ENCODE peak calls at places on chromosomes 1 and 21, in four cellular contexts. One of them, this sample, is unnamed.

GRCh38 chr1:213737398-213738040 is 250.3 kb upstream of the PROX1 start:
- DNase-seq in K562: no peak
- DNase-seq in HepG2: peak; percentile 86
- DNase-seq in GM12878: no peak
- DNase-seq in this sample: no peak

GRCh38 chr1:182739545-182739944 is 50.0 kb upstream of the NPL start:
- DNase-seq in K562: peak; percentile 36
- DNase-seq in HepG2: peak; percentile 44
- DNase-seq in GM12878: no peak
- DNase-seq in this sample: no peak

GRCh38 chr1:60866251-60866650 is 216.1 kb upstream of the NFIA start:
- DNase-seq in K562: no peak
- DNase-seq in HepG2: no peak
- DNase-seq in GM12878: no peak
- DNase-seq in this sample: no peak

GRCh38 chr21:45157932-45158331 is 83.6 kb downstream of the ADARB1 start:
- DNase-seq in K562: no peak
- DNase-seq in HepG2: no peak
- DNase-seq in GM12878: no peak
- DNase-seq in this sample: no peak

GRCh38 chr1:181151378-181152326 is 63.2 kb downstream of the IER5 start:
- DNase-seq in K562: peak; percentile 34
- DNase-seq in HepG2: no peak
- DNase-seq in GM12878: no peak
- DNase-seq in this sample: no peak

GRCh38 chr1:5744911-5745431 is 247.3 kb downstream of the NPHP4 start:
- DNase-seq in K562: no peak
- DNase-seq in HepG2: no peak
- DNase-seq in GM12878: no peak
- DNase-seq in this sample: no peak

GRCh38 chr1:111197598-111198289 is 2.7 kb downstream of the DENND2D start:
- DNase-seq in K562: peak; percentile 40
- DNase-seq in HepG2: no peak
- DNase-seq in GM12878: no peak
- DNase-seq in this sample: peak; percentile 43

GRCh38 chr1:117346206-117346928 is 20.9 kb upstream of the MAN1A2 start:
- DNase-seq in K562: no peak
- DNase-seq in HepG2: no peak
- DNase-seq in GM12878: no peak
- DNase-seq in this sample: no peak

GRCh38 chr1:178868700-178869099 is 2.2 kb downstream of the ANGPTL1 start:
- DNase-seq in K562: no peak
- DNase-seq in HepG2: no peak
- DNase-seq in GM12878: no peak
- DNase-seq in this sample: no peak

GRCh38 chr1:246780264-246780663 is 56.1 kb downstream of the SCCPDH start:
- DNase-seq in K562: no peak
- DNase-seq in HepG2: no peak
- DNase-seq in GM12878: no peak
- DNase-seq in this sample: no peak

GRCh38 chr1:168504064-168504837 is 39.5 kb downstream of the XCL2 start:
- DNase-seq in K562: no peak
- DNase-seq in HepG2: no peak
- DNase-seq in GM12878: peak; percentile 60
- DNase-seq in this sample: no peak

GRCh38 chr1:50978852-50979781 is 9.1 kb downstream of the CDKN2C start:
- DNase-seq in K562: peak; percentile 28
- DNase-seq in HepG2: peak; percentile 73
- DNase-seq in GM12878: no peak
- DNase-seq in this sample: peak; percentile 75

GRCh38 chr1:31583995-31584868 is 7.9 kb downstream of the TINAGL1 start:
- DNase-seq in K562: no peak
- DNase-seq in HepG2: peak; percentile 80
- DNase-seq in GM12878: no peak
- DNase-seq in this sample: no peak

GRCh38 chr1:222950892-222951291 is 136.1 kb downstream of the DISP1 start:
- DNase-seq in K562: no peak
- DNase-seq in HepG2: no peak
- DNase-seq in GM12878: no peak
- DNase-seq in this sample: no peak

GRCh38 chr1:199909137-199909536 is 118.4 kb upstream of the NR5A2 start:
- DNase-seq in K562: no peak
- DNase-seq in HepG2: no peak
- DNase-seq in GM12878: no peak
- DNase-seq in this sample: no peak

GRCh38 chr1:18463063-18463462 is 17.7 kb upstream of the KLHDC7A start:
- DNase-seq in K562: no peak
- DNase-seq in HepG2: no peak
- DNase-seq in GM12878: no peak
- DNase-seq in this sample: no peak

GRCh38 chr1:18458133-18458750 is 22.5 kb upstream of the KLHDC7A start:
- DNase-seq in K562: no peak
- DNase-seq in HepG2: no peak
- DNase-seq in GM12878: no peak
- DNase-seq in this sample: no peak

GRCh38 chr1:18463984-18464664 is 16.6 kb upstream of the KLHDC7A start:
- DNase-seq in K562: no peak
- DNase-seq in HepG2: peak; percentile 48
- DNase-seq in GM12878: no peak
- DNase-seq in this sample: no peak

GRCh38 chr1:18461656-18462055 is 19.1 kb upstream of the KLHDC7A start:
- DNase-seq in K562: no peak
- DNase-seq in HepG2: no peak
- DNase-seq in GM12878: no peak
- DNase-seq in this sample: no peak

GRCh38 chr1:18458751-18459133 is 22.0 kb upstream of the KLHDC7A start:
- DNase-seq in K562: no peak
- DNase-seq in HepG2: no peak
- DNase-seq in GM12878: no peak
- DNase-seq in this sample: no peak
- TF ChIP-seq REST in K562: no peak
- TF ChIP-seq REST in HepG2: no peak
- TF ChIP-seq REST in GM12878: no peak
- TF ChIP-seq REST in this sample: no peak

GRCh38 chr1:201245082-201245481 is 38.2 kb upstream of the PKP1 start:
- DNase-seq in K562: no peak
- DNase-seq in HepG2: no peak
- DNase-seq in GM12878: no peak
- DNase-seq in this sample: no peak
- TF ChIP-seq ESRRA in K562: no peak
- TF ChIP-seq ESRRA in HepG2: no peak
- TF ChIP-seq ESRRA in GM12878: no peak
- TF ChIP-seq ESRRA in this sample: no peak

GRCh38 chr1:205599667-205600042 is 32.2 kb downstream of the ELK4 start:
- DNase-seq in K562: no peak
- DNase-seq in HepG2: no peak
- DNase-seq in GM12878: no peak
- DNase-seq in this sample: no peak

GRCh38 chr1:205601209-205601608 is 30.6 kb downstream of the ELK4 start:
- DNase-seq in K562: no peak
- DNase-seq in HepG2: peak; percentile 63
- DNase-seq in GM12878: no peak
- DNase-seq in this sample: no peak

GRCh38 chr1:205600085-205600484 is 31.7 kb downstream of the ELK4 start:
- DNase-seq in K562: peak; percentile 30
- DNase-seq in HepG2: no peak
- DNase-seq in GM12878: no peak
- DNase-seq in this sample: no peak

GRCh38 chr1:205597691-205598314 is 34.0 kb downstream of the ELK4 start:
- DNase-seq in K562: no peak
- DNase-seq in HepG2: no peak
- DNase-seq in GM12878: no peak
- DNase-seq in this sample: no peak

DNA sequence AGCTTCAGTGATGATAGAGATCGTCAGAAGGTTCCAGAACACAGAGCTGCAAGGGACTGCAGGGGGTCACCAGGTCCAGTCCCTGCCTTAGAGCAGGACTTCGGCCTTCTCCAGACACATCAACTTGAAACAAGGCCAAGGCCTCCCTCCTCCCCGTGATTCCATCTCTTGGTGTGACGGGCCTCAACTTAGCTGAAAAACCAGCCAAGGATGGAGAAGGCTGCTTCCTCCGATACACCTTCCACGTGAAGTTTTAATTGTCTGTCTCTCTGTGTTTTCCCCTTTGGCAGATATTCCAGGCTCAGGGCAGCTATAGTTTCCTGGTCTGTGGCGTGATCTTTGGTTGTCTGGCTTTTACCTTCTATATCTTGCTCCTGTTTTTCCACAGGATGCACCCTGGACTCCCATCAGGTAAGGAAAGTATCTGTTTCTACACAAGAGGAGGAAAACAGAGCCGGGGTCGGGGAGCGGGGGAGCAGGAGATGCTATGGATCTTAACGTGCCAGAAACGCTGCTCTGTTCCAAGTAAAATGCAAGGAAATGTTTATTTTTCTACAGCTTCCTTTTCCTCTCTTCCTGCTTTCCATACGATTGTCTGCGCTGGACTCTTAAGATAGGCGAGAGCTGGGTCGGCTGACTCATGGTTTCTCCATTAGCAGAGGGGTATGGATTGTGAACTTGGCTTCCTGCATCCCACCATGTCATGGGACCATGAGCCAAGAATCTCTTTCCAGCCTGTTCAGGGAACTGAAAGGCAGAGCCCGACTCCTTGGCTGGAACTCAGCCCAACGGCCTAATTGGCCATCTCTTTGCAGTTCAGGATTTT is 32.8 kb downstream of the ELK4 start:
- DNase-seq in K562: no peak
- DNase-seq in HepG2: no peak
- DNase-seq in GM12878: no peak
- DNase-seq in this sample: no peak
- TF ChIP-seq REST in K562: no peak
- TF ChIP-seq REST in HepG2: no peak
- TF ChIP-seq REST in GM12878: no peak
- TF ChIP-seq REST in this sample: no peak

GRCh38 chr21:36704281-36704957 is 5.5 kb downstream of the SIM2 start:
- DNase-seq in K562: no peak
- DNase-seq in HepG2: no peak
- DNase-seq in GM12878: no peak
- DNase-seq in this sample: no peak

GRCh38 chr21:36704958-36705678 is 6.2 kb downstream of the SIM2 start:
- DNase-seq in K562: no peak
- DNase-seq in HepG2: no peak
- DNase-seq in GM12878: no peak
- DNase-seq in this sample: no peak

GRCh38 chr21:36706482-36706852 is 7.6 kb downstream of the SIM2 start:
- DNase-seq in K562: no peak
- DNase-seq in HepG2: no peak
- DNase-seq in GM12878: no peak
- DNase-seq in this sample: no peak

GRCh38 chr21:36706951-36707762 is 8.2 kb downstream of the SIM2 start:
- DNase-seq in K562: no peak
- DNase-seq in HepG2: no peak
- DNase-seq in GM12878: no peak
- DNase-seq in this sample: no peak

DNA sequence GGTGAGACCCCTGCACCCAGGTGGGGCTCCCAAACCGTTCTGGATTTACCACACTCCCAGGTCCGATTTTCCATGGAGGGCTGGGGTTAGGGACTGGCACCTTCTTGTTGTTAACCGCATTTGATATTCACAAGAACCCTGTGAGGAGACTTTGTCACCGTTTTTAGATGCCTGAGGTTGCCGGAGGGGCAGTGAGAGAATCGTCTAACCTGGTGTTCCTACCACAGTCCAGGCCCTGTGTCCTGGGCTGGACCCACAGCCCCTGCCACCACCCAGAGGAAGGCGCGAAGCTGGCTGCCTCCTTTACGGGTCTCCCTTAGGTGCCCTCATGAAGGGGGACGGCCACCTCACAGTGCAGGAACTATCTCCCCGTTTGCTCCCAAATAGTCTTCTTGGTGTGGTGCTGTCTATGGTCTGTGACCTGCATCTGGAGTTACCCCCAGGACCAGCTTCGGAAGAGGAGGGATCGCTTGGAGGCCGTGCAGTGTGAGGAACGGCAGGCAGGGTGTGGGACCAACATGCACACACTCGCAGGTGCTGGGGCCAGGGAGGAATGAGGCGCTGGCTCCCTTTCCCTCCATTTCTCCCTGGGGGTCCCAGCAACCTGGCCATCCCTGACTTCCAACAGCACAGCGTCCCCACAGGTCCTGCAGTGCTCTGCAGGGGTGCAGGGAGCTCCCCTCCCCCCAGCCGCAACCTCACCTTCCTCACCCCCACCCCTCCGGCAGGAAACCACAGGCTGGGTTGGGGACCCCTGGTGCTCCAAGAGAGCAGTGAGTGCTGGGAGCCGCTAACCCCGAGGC is 7.0 kb downstream of the SIM2 start:
- DNase-seq in K562: peak; percentile 59
- DNase-seq in HepG2: no peak
- DNase-seq in GM12878: no peak
- DNase-seq in this sample: no peak
- TF ChIP-seq ESRRA in K562: no peak
- TF ChIP-seq ESRRA in HepG2: no peak
- TF ChIP-seq ESRRA in GM12878: no peak
- TF ChIP-seq ESRRA in this sample: no peak

GRCh38 chr1:225114354-225114995 is 185.0 kb downstream of the DNAH14 start:
- DNase-seq in K562: no peak
- DNase-seq in HepG2: no peak
- DNase-seq in GM12878: no peak
- DNase-seq in this sample: no peak

GRCh38 chr1:225113265-225113664 is 183.8 kb downstream of the DNAH14 start:
- DNase-seq in K562: no peak
- DNase-seq in HepG2: no peak
- DNase-seq in GM12878: no peak
- DNase-seq in this sample: no peak

DNA sequence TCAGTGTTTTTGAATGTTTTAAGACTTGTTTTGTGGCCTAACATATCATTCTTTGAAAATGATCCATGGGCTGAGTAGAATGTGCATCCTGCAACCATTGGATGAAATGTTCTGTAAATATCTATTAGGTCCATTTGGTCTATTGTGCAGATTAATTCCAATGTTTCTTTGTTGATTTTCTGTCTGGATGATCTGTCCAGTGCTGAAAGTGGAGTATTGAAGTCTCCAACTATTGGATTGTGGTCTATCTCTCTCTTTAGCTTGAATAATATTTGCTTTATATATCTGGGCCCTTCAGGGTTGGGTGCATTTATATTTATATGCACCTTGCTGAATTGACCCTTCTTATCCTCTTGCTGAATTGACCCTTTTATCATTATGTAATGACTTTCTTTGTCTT is 181.5 kb downstream of the DNAH14 start:
- DNase-seq in K562: no peak
- DNase-seq in HepG2: no peak
- DNase-seq in GM12878: no peak
- DNase-seq in this sample: no peak
- TF ChIP-seq REST in K562: no peak
- TF ChIP-seq REST in HepG2: peak; percentile 82
- TF ChIP-seq REST in GM12878: no peak
- TF ChIP-seq REST in this sample: peak; percentile 76

GRCh38 chr1:219555802-219556201 is 57.1 kb downstream of the ZC3H11B start:
- DNase-seq in K562: no peak
- DNase-seq in HepG2: no peak
- DNase-seq in GM12878: no peak
- DNase-seq in this sample: peak; percentile 63
- TF ChIP-seq ESRRA in K562: no peak
- TF ChIP-seq ESRRA in HepG2: no peak
- TF ChIP-seq ESRRA in GM12878: no peak
- TF ChIP-seq ESRRA in this sample: no peak

This sample was measured in A549.